ENCODE peak calls at places on chromosomes 11 and 22, in nine cellular contexts. P is hepatocyte, G is GM04503, E is RWPE1, H is islet precursor cell, C is cardiac fibroblast, Z is sciatic nerve, L is DMS 273 treated with DMSO at 0.1 percent for 48 hours, Q is neural crest cell. X is an unnamed sample.

GRCh38 chr11:96342971-96343711 is at the start of gene MAML2:
- DNase-seq in P (peak; percentile 96), L (peak; percentile 78), H (peak; percentile 97), Q (peak; percentile 86), Z (peak; percentile 95), G (peak; percentile 66), E (peak; percentile 99), C (peak; percentile 96), X (peak; percentile 99)

GRCh38 chr11:128884703-128885338 is 6.3 kb upstream of the KCNJ5 start:
- DNase-seq in G (no peak), L (peak; percentile 7), H (peak; percentile 83), Q (peak; percentile 62), Z (peak; percentile 68), P (peak; percentile 84), E (peak; percentile 80), C (peak; percentile 80), X (peak; percentile 81)

GRCh38 chr11:125994509-125994908 is 48.7 kb downstream of the VSIG10L2 start:
- DNase-seq in C (no peak), Q (no peak), E (no peak), G (no peak), L (no peak), H (no peak), Z (no peak), P (no peak), X (no peak)

GRCh38 chr11:10201343-10201742 is 92.7 kb downstream of the SBF2 start:
- DNase-seq in E (no peak), P (no peak), C (no peak), Q (no peak), Z (no peak), L (no peak), H (no peak), G (no peak), X (peak; percentile 24)

GRCh38 chr22:29258407-29259252 is 9.2 kb downstream of the RHBDD3 start:
- DNase-seq in Q (no peak), G (no peak), Z (no peak), P (no peak), H (no peak), E (no peak), C (no peak), L (no peak), X (no peak)

GRCh38 chr11:123481647-123482046 is 51.6 kb downstream of the GRAMD1B start:
- DNase-seq in L (no peak), Q (no peak), P (no peak), C (no peak), Z (no peak), H (no peak), G (no peak), E (no peak), X (no peak)

GRCh38 chr11:129976371-129976770 is 26.3 kb downstream of the PRDM10 start:
- DNase-seq in H (no peak), C (no peak), G (no peak), Z (no peak), Q (no peak), P (no peak), E (no peak), L (no peak), X (no peak)

GRCh38 chr11:72591023-72591422 is 83.2 kb downstream of the PDE2A start:
- DNase-seq in Q (no peak), Z (no peak), L (no peak), P (no peak), C (no peak), G (no peak), H (no peak), E (no peak), X (no peak)

GRCh38 chr22:35465109-35465701 is 65.3 kb downstream of the MCM5 start:
- DNase-seq in H (no peak), C (no peak), G (no peak), L (no peak), Z (no peak), E (no peak), P (no peak), Q (no peak), X (no peak)

GRCh38 chr11:126112547-126112946 is 49.9 kb upstream of the CDON start:
- DNase-seq in G (no peak), L (peak; percentile 8), Q (no peak), Z (no peak), P (peak; percentile 80), C (peak; percentile 89), H (no peak), E (no peak), X (peak; percentile 72)

GRCh38 chr22:24768537-24769374 is 5.8 kb downstream of the PIWIL3 start:
- DNase-seq in H (peak; percentile 79), P (peak; percentile 81), E (peak; percentile 34), G (peak; percentile 18), C (peak; percentile 71), Z (no peak), Q (peak; percentile 51), L (peak; percentile 1), X (peak; percentile 72)

GRCh38 chr11:34449013-34449412 is 10.3 kb downstream of the CAT start:
- DNase-seq in Q (no peak), E (no peak), H (no peak), Z (no peak), C (no peak), G (no peak), P (no peak), L (no peak), X (no peak)

GRCh38 chr22:49956914-49957825 is 3.4 kb upstream of the PIM3 start:
- DNase-seq in L (no peak), E (no peak), P (no peak), C (no peak), Q (no peak), Z (no peak), G (no peak), H (no peak), X (no peak)

GRCh38 chr11:117045196-117045595 is 53.0 kb downstream of the SIK3 start:
- DNase-seq in G (no peak), L (peak; percentile 8), H (no peak), P (peak; percentile 57), Z (no peak), Q (no peak), E (no peak), C (peak; percentile 46), X (peak; percentile 58)

GRCh38 chr11:132559371-132560036 is 972.8 kb downstream of the OPCML start:
- DNase-seq in E (no peak), C (no peak), Z (no peak), P (no peak), H (no peak), L (no peak), Q (no peak), G (no peak), X (no peak)

GRCh38 chr22:34851918-34852662 is 213.9 kb upstream of the ISX start:
- DNase-seq in G (no peak), Z (no peak), H (no peak), C (no peak), L (no peak), Q (no peak), P (no peak), E (no peak), X (no peak)

GRCh38 chr11:61489833-61490585 is 18.5 kb upstream of the LRRC10B start:
- DNase-seq in P (peak; percentile 73), E (no peak), Q (no peak), H (peak; percentile 83), Z (no peak), L (no peak), C (peak; percentile 72), G (no peak), X (peak; percentile 38)

GRCh38 chr11:6365659-6366058 is 24.6 kb upstream of the SMPD1 start:
- DNase-seq in H (peak; percentile 55), E (no peak), C (no peak), Q (no peak), P (peak; percentile 69), L (no peak), G (no peak), Z (no peak), X (no peak)

GRCh38 chr11:64319421-64319761 is 1.5 kb downstream of the PRDX5 start:
- DNase-seq in Z (no peak), E (no peak), H (no peak), G (no peak), Q (no peak), P (peak; percentile 18), L (no peak), C (no peak), X (no peak)

GRCh38 chr11:111604392-111605009 is 2.3 kb downstream of the SIK2 start:
- DNase-seq in Z (no peak), Q (no peak), P (peak; percentile 67), C (peak; percentile 63), G (no peak), L (peak; percentile 16), H (no peak), E (peak; percentile 29), X (peak; percentile 84)

GRCh38 chr11:71937826-71938225 is 9.0 kb downstream of the RNF121 start:
- DNase-seq in L (no peak), Q (no peak), C (peak; percentile 42), H (no peak), G (no peak), E (no peak), P (no peak), Z (no peak), X (no peak)

GRCh38 chr11:43943931-43944751 is 1.7 kb downstream of the C11orf96 start:
- DNase-seq in E (peak; percentile 13), C (peak; percentile 21), G (no peak), Q (no peak), Z (no peak), H (peak; percentile 63), L (no peak), P (no peak), X (no peak)

GRCh38 chr11:3189193-3189843 is 24.2 kb upstream of the OSBPL5 start:
- DNase-seq in L (no peak), Q (no peak), E (no peak), Z (no peak), C (no peak), H (peak; percentile 62), G (no peak), P (no peak), X (no peak)

GRCh38 chr11:69013009-69013951 is at the start of gene MRGPRF:
- DNase-seq in Z (peak; percentile 97), C (peak; percentile 71), L (no peak), Q (no peak), E (no peak), H (peak; percentile 84), G (no peak), P (peak; percentile 77), X (peak; percentile 88)

GRCh38 chr11:127114035-127114434 is 113.5 kb upstream of the KIRREL3 start:
- DNase-seq in H (no peak), Q (no peak), E (no peak), L (no peak), Z (no peak), G (no peak), C (no peak), P (no peak), X (no peak)

GRCh38 chr11:14907411-14908213 is 15.6 kb upstream of the CYP2R1 start:
- DNase-seq in H (peak; percentile 87), Q (peak; percentile 78), E (no peak), C (peak; percentile 56), Z (peak; percentile 83), P (peak; percentile 79), G (no peak), L (peak; percentile 8), X (peak; percentile 84)

GRCh38 chr11:77322506-77322905 is 21.0 kb upstream of the GDPD4 start:
- DNase-seq in L (no peak), Z (no peak), G (peak; percentile 62), C (peak; percentile 62), Q (no peak), P (no peak), E (no peak), H (no peak), X (no peak)

GRCh38 chr11:65575568-65576231 is at the start of gene EHBP1L1:
- DNase-seq in E (peak; percentile 74), P (peak; percentile 85), G (no peak), L (no peak), Z (no peak), C (peak; percentile 65), Q (no peak), H (no peak), X (peak; percentile 78)

GRCh38 chr11:31417357-31417756 is 47.7 kb downstream of the DNAJC24 start:
- DNase-seq in L (no peak), C (no peak), Z (no peak), G (no peak), P (no peak), E (no peak), H (no peak), Q (no peak), X (no peak)

GRCh38 chr22:32203181-32204105 is 1.4 kb downstream of the RFPL2 start:
- DNase-seq in Q (no peak), L (no peak), E (no peak), P (peak; percentile 14), C (no peak), G (no peak), Z (no peak), H (no peak), X (peak; percentile 2)

GRCh38 chr11:112344040-112344413 is 83.4 kb upstream of the PLET1 start:
- DNase-seq in L (no peak), C (no peak), E (no peak), G (no peak), P (no peak), Q (no peak), H (no peak), Z (no peak), X (no peak)

X was measured in A673.